ENCODE peak calls at places on chromosomes 6 and 20, in four cellular contexts. E, M, X and A are unnamed samples.

GRCh38 chr6:7640607-7641577 is 50.9 kb downstream of the SNRNP48 start:
- DNase-seq in E (no peak), M (no peak), X (no peak), A (peak)

GRCh38 chr6:25907475-25908014 is 22.9 kb downstream of the SLC17A2 start:
- DNase-seq in E (no peak), M (no peak), X (no peak), A (peak)

GRCh38 chr20:1319462-1319861 is 9.5 kb downstream of the SDCBP2 start:
- DNase-seq in E (no peak), M (no peak), X (no peak), A (no peak)

GRCh38 chr6:36577298-36577697 is 16.9 kb upstream of the SRSF3 start:
- DNase-seq in E (no peak), M (no peak), X (peak), A (peak)

GRCh38 chr6:132369526-132369925 is 31.7 kb downstream of the MOXD1 start:
- DNase-seq in E (no peak), M (no peak), X (no peak), A (no peak)

GRCh38 chr6:169862464-169863148 is 111.2 kb downstream of the ERMARD start:
- DNase-seq in E (no peak), M (no peak), X (no peak), A (no peak)

GRCh38 chr6:14046476-14047068 is 71.0 kb upstream of the CD83 start:
- DNase-seq in E (peak), M (no peak), X (peak), A (peak)

GRCh38 chr6:22110042-22110441 is 186.8 kb downstream of the PRL start:
- DNase-seq in E (no peak), M (no peak), X (no peak), A (no peak)

GRCh38 chr20:36408219-36408618 is 102.1 kb downstream of the DLGAP4 start:
- DNase-seq in E (no peak), M (no peak), X (peak), A (peak)

GRCh38 chr6:149170564-149171452 is 146.7 kb upstream of the TAB2 start:
- DNase-seq in E (no peak), M (no peak), X (no peak), A (no peak)

GRCh38 chr6:137921823-137922222 is 54.8 kb downstream of the TNFAIP3 start:
- DNase-seq in E (peak), M (no peak), X (no peak), A (no peak)

GRCh38 chr6:148851683-148852556 is 105.1 kb downstream of the UST start:
- DNase-seq in E (no peak), M (no peak), X (no peak), A (no peak)

GRCh38 chr6:86949776-86950175 is 12.4 kb downstream of the HTR1E start:
- DNase-seq in E (no peak), M (no peak), X (no peak), A (no peak)

GRCh38 chr20:6120491-6120988 is 2.3 kb downstream of the FERMT1 start:
- DNase-seq in E (no peak), M (no peak), X (no peak), A (no peak)

GRCh38 chr6:131782764-131783163 is 25.1 kb upstream of the ENPP1 start:
- DNase-seq in E (no peak), M (no peak), X (no peak), A (no peak)

GRCh38 chr6:169167581-169168301 is 85.9 kb downstream of the THBS2 start:
- DNase-seq in E (no peak), M (no peak), X (no peak), A (no peak)

GRCh38 chr6:43851204-43851855 is 81.3 kb downstream of the VEGFA start:
- DNase-seq in E (no peak), M (no peak), X (no peak), A (peak)

GRCh38 chr6:7424967-7425807 is 35.6 kb downstream of the RIOK1 start:
- DNase-seq in E (no peak), M (no peak), X (no peak), A (peak)

GRCh38 chr6:166027761-166028160 is 139.9 kb downstream of the TBXT start:
- DNase-seq in E (no peak), M (no peak), X (no peak), A (no peak)

GRCh38 chr6:141290871-141291270 is 841.9 kb upstream of the GJE1 start:
- DNase-seq in E (no peak), M (no peak), X (no peak), A (no peak)

GRCh38 chr6:153312633-153313032 is 181.6 kb upstream of the RGS17 start:
- DNase-seq in E (peak), M (no peak), X (no peak), A (peak)

GRCh38 chr20:39775110-39775509 is 813.0 kb downstream of the DHX35 start:
- DNase-seq in E (no peak), M (no peak), X (no peak), A (no peak)

GRCh38 chr20:53995949-53996348 is 74.4 kb downstream of the BCAS1 start:
- DNase-seq in E (no peak), M (no peak), X (no peak), A (no peak)

GRCh38 chr20:41316602-41317535 is 662 bp downstream of the ZHX3 start:
- DNase-seq in E (peak), M (no peak), X (peak), A (peak)

GRCh38 chr6:148203281-148203925 is 139.2 kb upstream of the SASH1 start:
- DNase-seq in E (no peak), M (no peak), X (no peak), A (no peak)

GRCh38 chr6:23591761-23592160 is 534.3 kb upstream of the NRSN1 start:
- DNase-seq in E (peak), M (no peak), X (no peak), A (no peak)

GRCh38 chr20:10747019-10747418 is 73.2 kb upstream of the JAG1 start:
- DNase-seq in E (no peak), M (no peak), X (no peak), A (no peak)
- TF ChIP-seq CBFB in E (no peak), M (no peak), X (no peak), A (no peak)

GRCh38 chr6:39951198-39951597 is 16.9 kb upstream of the MOCS1 start:
- DNase-seq in E (no peak), M (no peak), X (no peak), A (no peak)

GRCh38 chr6:39947611-39948068 is 13.4 kb upstream of the MOCS1 start:
- DNase-seq in E (peak), M (no peak), X (no peak), A (no peak)

GRCh38 chr6:39950125-39950720 is 16.0 kb upstream of the MOCS1 start:
- DNase-seq in E (no peak), M (no peak), X (no peak), A (no peak)

GRCh38 chr6:39945626-39946025 is 11.4 kb upstream of the MOCS1 start:
- DNase-seq in E (no peak), M (no peak), X (no peak), A (no peak)

DNA sequence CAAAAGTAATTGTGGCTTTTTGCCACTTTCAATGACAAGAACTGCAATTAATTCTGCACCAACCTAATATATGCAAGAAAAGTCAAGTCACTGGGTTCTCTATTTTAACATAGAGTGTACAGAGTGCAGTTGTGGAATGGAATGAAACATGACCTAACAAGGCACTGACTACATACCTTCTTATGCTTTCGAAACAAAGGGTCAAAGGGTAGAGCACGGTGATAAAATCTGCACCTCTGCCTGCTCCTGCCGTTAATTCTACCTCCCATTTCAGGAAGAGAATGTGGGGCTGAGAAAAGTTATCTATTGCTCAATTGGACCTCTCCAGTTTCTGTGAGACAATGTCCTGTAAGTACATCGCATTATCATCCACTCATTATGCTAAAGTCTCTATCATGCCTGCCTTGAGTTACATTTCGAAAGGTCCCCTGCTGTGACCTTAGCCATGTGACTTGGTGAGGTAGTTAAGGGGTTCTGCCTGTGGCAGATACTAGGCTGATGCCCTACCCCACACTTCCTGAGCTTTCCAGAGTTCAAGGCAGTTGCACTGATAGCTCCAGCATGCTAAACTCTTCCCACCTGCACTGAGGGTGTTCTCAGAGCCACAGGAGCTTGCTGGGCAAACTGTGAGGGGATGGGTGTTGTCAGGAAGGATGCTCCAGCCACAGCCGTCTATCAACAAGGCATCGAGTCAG is 14.0 kb upstream of the MOCS1 start:
- DNase-seq in E (no peak), M (no peak), X (no peak), A (peak)
- TF ChIP-seq CBFB in E (no peak), M (no peak), X (no peak), A (no peak)

GRCh38 chr6:12010635-12011275 is 1.4 kb upstream of the HIVEP1 start:
- DNase-seq in E (peak), M (no peak), X (peak), A (no peak)

GRCh38 chr6:12009180-12009748 is 2.8 kb upstream of the HIVEP1 start:
- DNase-seq in E (no peak), M (no peak), X (no peak), A (peak)

GRCh38 chr6:12008366-12009179 is 3.5 kb upstream of the HIVEP1 start:
- DNase-seq in E (peak), M (peak), X (peak), A (peak)

GRCh38 chr6:12011276-12012112 is 618 bp upstream of the HIVEP1 start:
- DNase-seq in E (peak), M (peak), X (peak), A (peak)

DNA sequence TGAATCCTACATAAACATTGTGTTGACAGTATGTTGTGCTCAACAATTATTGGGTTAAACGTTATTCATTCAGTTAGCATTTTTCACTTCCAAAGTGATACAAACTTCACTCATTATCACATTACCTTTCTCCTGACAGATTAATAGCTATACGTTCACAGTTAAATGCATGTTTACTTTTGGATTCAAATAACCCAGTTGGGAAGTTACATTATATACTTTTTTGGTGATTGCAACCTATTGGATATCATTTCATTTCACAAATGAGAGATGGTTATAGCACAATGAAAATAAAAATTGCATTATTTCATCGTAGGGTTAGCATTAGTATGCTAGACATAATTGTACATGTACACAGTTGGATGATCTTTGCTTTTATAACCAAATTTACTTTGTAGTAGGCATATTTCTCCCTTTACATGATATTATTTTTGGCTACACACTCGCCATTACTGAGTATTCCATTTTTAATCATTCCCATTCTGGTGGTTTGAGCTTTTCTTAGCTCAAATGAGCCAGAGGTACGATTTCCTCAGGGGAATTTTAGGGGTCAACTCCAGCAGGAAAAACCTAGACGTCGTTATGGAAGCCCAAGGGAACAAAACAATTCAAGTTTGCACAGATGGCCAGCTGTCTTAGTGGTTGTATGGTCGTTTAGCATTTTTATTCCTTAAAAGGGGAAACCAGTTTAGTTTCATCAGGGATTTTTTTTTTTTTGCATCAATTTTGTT is 2.0 kb upstream of the HIVEP1 start:
- DNase-seq in E (no peak), M (no peak), X (no peak), A (no peak)
- TF ChIP-seq CBFB in E (no peak), M (no peak), X (no peak), A (no peak)

GRCh38 chr20:63293866-63294535 is 1.0 kb downstream of the COL20A1 start:
- DNase-seq in E (no peak), M (no peak), X (peak), A (no peak)
- TF ChIP-seq CBFB in E (no peak), M (no peak), X (no peak), A (no peak)

GRCh38 chr6:139295906-139296305 is 4.1 kb upstream of the TXLNB start:
- DNase-seq in E (no peak), M (no peak), X (no peak), A (no peak)

GRCh38 chr6:139289233-139289632 is 2.6 kb downstream of the TXLNB start:
- DNase-seq in E (no peak), M (no peak), X (no peak), A (no peak)

GRCh38 chr6:139288496-139289040 is 3.2 kb downstream of the TXLNB start:
- DNase-seq in E (no peak), M (no peak), X (no peak), A (no peak)

GRCh38 chr6:139290787-139291294 is 957 bp downstream of the TXLNB start:
- DNase-seq in E (no peak), M (peak), X (no peak), A (no peak)

DNA sequence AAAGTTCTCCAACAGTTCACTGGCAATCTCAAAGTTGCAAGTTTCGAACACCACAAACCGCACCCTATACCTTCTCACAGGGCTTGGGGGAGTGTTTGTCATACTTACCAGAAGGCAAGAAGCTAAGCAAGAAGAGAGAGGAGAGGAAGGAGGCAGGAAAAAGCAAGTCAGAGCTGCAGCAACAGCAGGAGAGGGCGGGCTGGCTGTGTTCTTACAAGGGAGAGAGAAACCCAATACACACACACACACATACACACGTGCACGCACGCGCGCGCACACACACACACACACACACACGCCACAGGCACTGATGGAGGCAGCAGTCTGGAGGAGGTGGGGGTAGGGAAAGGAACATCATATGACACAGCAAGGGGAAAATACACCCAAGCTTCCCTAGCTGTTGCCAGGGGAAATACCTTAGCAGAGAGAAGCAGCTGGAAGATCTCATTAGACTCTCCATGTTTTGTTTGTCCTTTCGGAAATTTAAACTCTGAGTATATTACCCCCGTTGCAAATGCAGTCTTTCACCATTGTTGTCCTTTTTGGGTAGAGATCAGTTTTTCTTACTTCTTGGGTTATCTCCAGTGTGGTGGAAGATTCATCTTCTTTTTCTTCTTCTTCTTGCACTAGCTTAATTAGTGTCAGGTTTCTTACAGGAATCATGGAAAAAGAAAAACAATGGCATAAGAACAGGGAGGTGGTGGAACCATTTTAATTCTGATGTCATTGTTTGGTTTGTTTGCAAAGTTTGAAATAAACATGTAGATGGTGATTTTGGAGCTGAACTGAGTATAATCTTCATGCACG is at the start of gene TXLNB:
- DNase-seq in E (peak), M (peak), X (no peak), A (no peak)
- TF ChIP-seq CBFB in E (no peak), M (peak), X (no peak), A (no peak)

DNA sequence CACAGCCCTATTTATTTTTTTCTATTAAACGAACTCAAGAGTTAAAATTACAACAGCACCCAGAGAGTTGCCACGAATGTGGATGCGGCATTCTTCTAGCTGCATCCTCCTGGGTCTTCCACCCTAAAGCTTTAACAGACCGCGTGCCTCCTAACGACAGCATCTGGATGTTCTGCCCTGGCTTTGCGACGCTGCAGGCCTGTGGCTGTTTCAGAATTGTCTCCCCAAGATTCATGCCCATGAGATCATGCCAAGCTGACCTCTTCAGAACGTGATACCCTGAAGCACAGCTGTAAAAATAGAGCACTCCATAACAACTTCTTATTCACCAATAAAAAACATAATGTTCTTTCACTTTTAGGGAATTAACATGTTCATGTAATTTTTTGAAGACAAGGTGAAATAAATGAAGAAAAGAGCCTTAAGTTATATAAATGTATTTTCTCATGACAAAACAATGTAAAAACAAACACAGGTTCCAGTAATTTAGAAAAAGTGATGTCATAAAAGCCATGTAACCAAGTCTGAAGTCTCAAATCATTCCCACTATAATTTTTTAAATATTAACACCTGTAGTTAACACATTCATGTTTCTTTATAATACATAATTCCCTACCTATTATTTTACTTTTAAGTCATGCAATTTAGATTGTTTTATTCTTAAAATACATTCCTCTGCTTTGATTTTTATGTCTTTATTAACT is 26.5 kb downstream of the HIVEP2 start:
- DNase-seq in E (no peak), M (no peak), X (no peak), A (no peak)
- TF ChIP-seq CBFB in E (no peak), M (no peak), X (no peak), A (no peak)